ENCODE peak calls at places on chromosomes 5 and 9, in seven cellular contexts. Y, O, I, E, K, A and X are unnamed samples.
A peak's percentile ranks its signal among the peaks of the same experiment; 100 is the strongest.

GRCh38 chr5:65886387-65886786 is 40.0 kb upstream of the ERBIN start:
- DNase-seq in K (no peak), I (no peak), Y (no peak), O (no peak), A (peak; percentile 18), E (no peak), X (no peak)

GRCh38 chr5:150540615-150541396 is 32.9 kb downstream of the NDST1 start:
- DNase-seq in E (no peak), O (no peak), A (no peak), Y (no peak), K (peak; percentile 92), I (peak; percentile 98), X (no peak)

GRCh38 chr5:59157001-59157527 is 574.2 kb downstream of the RAB3C start:
- DNase-seq in K (no peak), I (no peak), E (no peak), O (no peak), Y (no peak), A (no peak), X (no peak)

GRCh38 chr5:122972877-122973276 is 63.6 kb downstream of the PPIC start:
- DNase-seq in K (peak; percentile 38), O (no peak), E (no peak), A (no peak), I (peak; percentile 75), Y (no peak), X (no peak)

GRCh38 chr5:65262590-65263189 is 219.0 kb downstream of the ADAMTS6 start:
- DNase-seq in K (peak; percentile 65), Y (no peak), A (no peak), E (no peak), I (peak; percentile 93), O (no peak), X (peak; percentile 72)

GRCh38 chr5:31449175-31449574 is 82.7 kb downstream of the DROSHA start:
- DNase-seq in O (no peak), Y (no peak), I (peak; percentile 61), E (no peak), A (peak; percentile 82), K (no peak), X (no peak)

GRCh38 chr9:81239388-81239787 is 450.0 kb downstream of the TLE1 start:
- DNase-seq in I (no peak), E (no peak), O (no peak), K (no peak), A (peak; percentile 48), Y (no peak), X (peak; percentile 20)

GRCh38 chr5:44691811-44692210 is 116.9 kb upstream of the MRPS30 start:
- DNase-seq in E (no peak), K (no peak), O (no peak), A (peak; percentile 98), Y (no peak), I (no peak), X (peak; percentile 42)

GRCh38 chr5:87754009-87754757 is 341.5 kb upstream of the CCNH start:
- DNase-seq in A (no peak), Y (no peak), I (no peak), E (peak; percentile 11), K (no peak), O (no peak), X (no peak)

GRCh38 chr9:20321683-20322082 is 300.6 kb downstream of the MLLT3 start:
- DNase-seq in I (no peak), K (no peak), A (no peak), Y (no peak), O (no peak), E (no peak), X (no peak)

GRCh38 chr5:56056875-56057274 is 62.1 kb upstream of the IL6ST start:
- DNase-seq in O (no peak), A (no peak), K (no peak), E (no peak), I (no peak), Y (no peak), X (no peak)

GRCh38 chr5:15598294-15598902 is 98.4 kb downstream of the FBXL7 start:
- DNase-seq in O (no peak), I (no peak), Y (no peak), A (peak; percentile 49), K (no peak), E (peak; percentile 14), X (peak; percentile 57)

GRCh38 chr9:133945977-133946753 is 46.0 kb downstream of the VAV2 start:
- DNase-seq in E (no peak), O (no peak), I (no peak), Y (no peak), A (no peak), K (no peak), X (no peak)

GRCh38 chr9:70600479-70600878 is 186.0 kb upstream of the KLF9 start:
- DNase-seq in E (no peak), I (peak; percentile 89), Y (no peak), A (peak; percentile 7), O (no peak), K (peak; percentile 93), X (peak; percentile 34)

GRCh38 chr9:34986541-34987047 is 3.0 kb upstream of the DNAJB5 start:
- DNase-seq in Y (peak; percentile 59), O (no peak), A (peak; percentile 42), K (peak; percentile 41), I (no peak), E (peak; percentile 46), X (peak; percentile 88)

GRCh38 chr5:179679014-179679674 is 1.7 kb downstream of the CBY3 start:
- DNase-seq in A (peak; percentile 73), E (peak; percentile 36), O (peak; percentile 81), K (no peak), I (peak; percentile 40), Y (peak; percentile 91), X (peak; percentile 93)

GRCh38 chr9:117704597-117704996 is 394 bp downstream of the TLR4 start:
- DNase-seq in K (no peak), I (no peak), E (no peak), O (no peak), A (no peak), Y (no peak), X (no peak)

GRCh38 chr9:108245331-108245730 is 610.5 kb downstream of the ACTL7B start:
- DNase-seq in A (no peak), K (peak; percentile 25), E (no peak), I (no peak), O (no peak), Y (no peak), X (no peak)

GRCh38 chr5:454936-455335 is 12.0 kb downstream of the EXOC3 start:
- DNase-seq in I (no peak), A (no peak), O (no peak), E (no peak), K (no peak), Y (peak; percentile 30), X (no peak)

GRCh38 chr9:120413121-120414048 is 166.6 kb downstream of the CDK5RAP2 start:
- DNase-seq in O (no peak), A (no peak), K (no peak), Y (peak; percentile 43), E (peak; percentile 36), I (no peak), X (peak; percentile 55)

GRCh38 chr5:153883829-153884228 is 154.9 kb downstream of the FAM114A2 start:
- DNase-seq in K (peak; percentile 95), E (no peak), I (peak; percentile 73), Y (no peak), O (no peak), A (no peak), X (peak; percentile 61)

GRCh38 chr5:163244451-163244987 is 192.9 kb upstream of the CCNG1 start:
- DNase-seq in E (no peak), I (no peak), K (no peak), A (no peak), Y (no peak), O (no peak), X (no peak)

GRCh38 chr9:129555512-129556203 is 65.2 kb downstream of the C9orf50 start:
- DNase-seq in Y (no peak), O (no peak), E (no peak), I (peak; percentile 26), A (no peak), K (no peak), X (no peak)
- H2AK5ac ChIP-seq in Y (no peak overlapping the region), O (peak overlapping the region; percentile 10), E (peak overlapping the region; percentile 2), I (peak overlapping the region; percentile 71), A (no peak overlapping the region), K (peak overlapping the region; percentile 94), X (peak overlapping the region; percentile 22)

GRCh38 chr9:73743826-73744225 is 592.2 kb downstream of the ANXA1 start:
- DNase-seq in A (no peak), Y (no peak), O (no peak), K (no peak), I (no peak), E (no peak), X (no peak)
- H2AK5ac ChIP-seq in A (no peak overlapping the region), Y (no peak overlapping the region), O (no peak overlapping the region), K (no peak overlapping the region), I (no peak overlapping the region), E (no peak overlapping the region), X (no peak overlapping the region)

GRCh38 chr5:42502613-42503470 is 79.6 kb downstream of the GHR start:
- DNase-seq in A (peak; percentile 37), O (no peak), Y (no peak), K (no peak), I (no peak), E (no peak), X (no peak)

GRCh38 chr5:42507451-42508092 is 84.3 kb downstream of the GHR start:
- DNase-seq in K (no peak), Y (peak; percentile 32), E (peak; percentile 44), A (no peak), O (no peak), I (no peak), X (peak; percentile 93)

GRCh38 chr5:42506662-42507061 is 83.4 kb downstream of the GHR start:
- DNase-seq in A (no peak), E (no peak), O (no peak), Y (no peak), K (no peak), I (no peak), X (no peak)
- H2AK5ac ChIP-seq in A (no peak overlapping the region), E (no peak overlapping the region), O (no peak overlapping the region), Y (no peak overlapping the region), K (no peak overlapping the region), I (no peak overlapping the region), X (no peak overlapping the region)

GRCh38 chr5:178466342-178466741 is 123.9 kb downstream of the COL23A1 start:
- DNase-seq in O (no peak), Y (no peak), K (no peak), E (no peak), I (no peak), A (no peak), X (no peak)

GRCh38 chr5:178469975-178470692 is 120.1 kb downstream of the COL23A1 start:
- DNase-seq in I (no peak), A (no peak), E (no peak), Y (no peak), K (no peak), O (no peak), X (peak; percentile 82)

GRCh38 chr5:178469011-178469974 is 120.9 kb downstream of the COL23A1 start:
- DNase-seq in Y (no peak), A (no peak), O (no peak), K (no peak), I (no peak), E (no peak), X (no peak)

GRCh38 chr5:178467261-178468195 is 122.7 kb downstream of the COL23A1 start:
- DNase-seq in Y (no peak), E (no peak), I (peak; percentile 32), K (peak; percentile 52), O (no peak), A (no peak), X (no peak)

DNA sequence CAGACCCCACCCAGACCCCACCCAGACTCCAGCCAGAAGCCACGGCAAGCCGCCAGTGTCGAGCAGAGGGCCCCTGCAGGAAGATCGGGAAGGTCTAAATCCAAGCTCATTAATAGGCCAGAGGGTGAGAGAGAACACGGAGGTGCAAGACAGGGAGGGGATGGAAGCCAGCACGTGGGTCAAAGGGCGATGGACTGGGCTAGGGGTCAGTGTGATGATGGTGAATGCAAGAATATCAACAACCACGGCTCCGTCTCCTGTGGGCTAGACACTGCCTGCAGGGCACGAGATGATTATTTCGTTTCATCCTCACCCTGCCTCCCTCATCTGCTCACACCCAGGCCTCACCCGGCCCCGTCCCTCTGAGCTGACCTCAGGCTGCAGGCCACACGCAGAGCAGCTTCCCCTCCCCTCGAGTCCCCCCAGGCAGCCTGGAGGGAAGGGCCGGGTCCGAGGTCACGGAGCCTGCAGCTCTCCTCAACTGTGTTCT is 122.0 kb downstream of the COL23A1 start:
- DNase-seq in I (no peak), K (no peak), A (no peak), Y (no peak), O (no peak), E (no peak), X (no peak)
- H2AK5ac ChIP-seq in I (no peak overlapping the region), K (no peak overlapping the region), A (no peak overlapping the region), Y (no peak overlapping the region), O (peak overlapping the region; percentile 39), E (no peak overlapping the region), X (no peak overlapping the region)